ENCODE peak calls at places on chromosomes 12 and 14, in ten cellular contexts. F is uterus; U is Ammon's horn; S is AG08396; T is NCI-H69; I is stimulated activated CD8-positive, alpha-beta memory T cell treated with anti-CD3 and anti-CD28 coated beads, Interleukin-2, amount 100 ng/mL, for 48 hours; Q is T-helper 2 cell treated with Interferon-gamma antibody and Interleukin-4, amounts not matched to agents 5 μg/mL and 100 μg/mL, for 36 hours; D is activated T-cell treated with anti-CD3 and anti-CD28 coated beads, Interleukin-2, amount 50 U/mL, for 48 hours; H is bronchial epithelial cell; W is AG04450. J is an unnamed sample.
A peak's percentile ranks its signal among the peaks of the same experiment; 100 is the strongest.

GRCh38 chr12:105935981-105936380 is 202.8 kb downstream of the NUAK1 start:
- DNase-seq in F (no peak), U (no peak), S (peak; percentile 26), T (peak; percentile 64), I (no peak), Q (no peak), D (no peak), H (peak; percentile 55), W (no peak), J (no peak)

GRCh38 chr12:1873531-1874149 is 44.8 kb downstream of the CACNA2D4 start:
- DNase-seq in F (no peak), U (peak; percentile 27), S (no peak), T (no peak), I (no peak), Q (no peak), D (no peak), H (no peak), W (no peak), J (no peak)

GRCh38 chr12:1881301-1881700 is 37.2 kb downstream of the CACNA2D4 start:
- DNase-seq in F (no peak), U (no peak), S (peak; percentile 2), T (no peak), I (no peak), Q (no peak), D (no peak), H (no peak), W (no peak), J (no peak)

GRCh38 chr14:23154876-23155587 is 28.4 kb downstream of the SLC7A8 start:
- DNase-seq in F (peak; percentile 83), U (peak; percentile 70), S (peak; percentile 80), T (no peak), I (no peak), Q (no peak), D (no peak), H (peak; percentile 88), W (peak; percentile 77), J (peak; percentile 91)

GRCh38 chr14:89702151-89702936 is 252.2 kb downstream of the EFCAB11 start:
- DNase-seq in F (peak; percentile 54), U (peak; percentile 19), S (peak; percentile 39), T (peak; percentile 57), I (no peak), Q (no peak), D (peak; percentile 59), H (peak; percentile 7), W (peak; percentile 21), J (no peak)

GRCh38 chr12:110546339-110546738 is 36.8 kb downstream of the PPTC7 start:
- DNase-seq in F (no peak), U (no peak), S (peak; percentile 49), T (no peak), I (no peak), Q (no peak), D (no peak), H (peak; percentile 88), W (peak; percentile 61), J (no peak)

GRCh38 chr12:85322715-85323114 is 42.7 kb downstream of the ALX1 start:
- DNase-seq in F (no peak), U (no peak), S (no peak), T (no peak), I (no peak), Q (no peak), D (no peak), H (no peak), W (no peak), J (no peak)

GRCh38 chr12:9064815-9065606 is 50.7 kb downstream of the A2M start:
- DNase-seq in F (peak; percentile 75), U (peak; percentile 52), S (peak; percentile 74), T (peak; percentile 20), I (no peak), Q (no peak), D (no peak), H (peak; percentile 63), W (no peak), J (peak; percentile 93)

GRCh38 chr12:2615665-2616387 is 178.9 kb upstream of the FKBP4 start:
- DNase-seq in F (peak; percentile 48), U (no peak), S (no peak), T (no peak), I (no peak), Q (no peak), D (no peak), H (no peak), W (peak; percentile 55), J (no peak)

GRCh38 chr12:6998708-6999451 is 19.4 kb downstream of the LPCAT3 start:
- DNase-seq in F (no peak), U (no peak), S (no peak), T (no peak), I (no peak), Q (no peak), D (no peak), H (peak; percentile 73), W (no peak), J (no peak)

GRCh38 chr12:2669560-2669959 is 125.2 kb upstream of the FKBP4 start:
- DNase-seq in F (no peak), U (no peak), S (no peak), T (no peak), I (no peak), Q (no peak), D (no peak), H (no peak), W (no peak), J (no peak)

GRCh38 chr14:23579311-23579630 is 681 bp upstream of the JPH4 start:
- DNase-seq in F (no peak), U (no peak), S (no peak), T (no peak), I (no peak), Q (no peak), D (no peak), H (no peak), W (no peak), J (no peak)

GRCh38 chr12:130876758-130877157 is 4.9 kb downstream of the RAN start:
- DNase-seq in F (no peak), U (no peak), S (no peak), T (no peak), I (no peak), Q (no peak), D (no peak), H (no peak), W (no peak), J (no peak)

GRCh38 chr12:4487024-4487423 is 41.4 kb upstream of the FGF6 start:
- DNase-seq in F (no peak), U (peak; percentile 38), S (no peak), T (no peak), I (no peak), Q (no peak), D (no peak), H (no peak), W (no peak), J (no peak)

GRCh38 chr12:80937391-80938238 is at the start of gene LIN7A:
- DNase-seq in F (peak; percentile 47), U (peak; percentile 57), S (peak; percentile 65), T (peak; percentile 94), I (no peak), Q (no peak), D (no peak), H (no peak), W (no peak), J (peak; percentile 23)

J was measured in prostate gland.